ENCODE peak calls at places on chromosomes 11 and 22, in eight cellular contexts. Z is HCEC 1CT; E is stimulated activated CD4-positive, alpha-beta T cell treated with anti-CD3 and anti-CD28 coated beads, Interleukin-1b, Interleukin-23, amount 100 ng/mL, for 24 hours; K is endodermal cell; X is retinal pigment epithelial cell; C is NCI-H510A; Y is hepatic stellate cell; D is right lobe of liver. A is an unnamed sample.
A peak's percentile ranks its signal among the peaks of the same experiment; 100 is the strongest.

GRCh38 chr11:46983598-46983997 is 47.0 kb downstream of the CSTPP1 start:
- DNase-seq in D (no peak), E (no peak), Z (no peak), Y (no peak), X (no peak), K (peak; percentile 48), C (no peak), A (no peak)

GRCh38 chr11:126197277-126197939 is 14.0 kb downstream of the RPUSD4 start:
- DNase-seq in X (no peak), Y (no peak), Z (no peak), E (no peak), C (no peak), K (no peak), D (no peak), A (no peak)

GRCh38 chr11:36425593-36426206 is 84.4 kb downstream of the TRAF6 start:
- DNase-seq in X (no peak), D (no peak), Y (no peak), E (no peak), C (no peak), Z (no peak), K (no peak), A (no peak)

GRCh38 chr11:46492540-46492939 is 101.0 kb upstream of the CHRM4 start:
- DNase-seq in C (no peak), K (no peak), Y (no peak), D (no peak), X (no peak), Z (no peak), E (no peak), A (no peak)

GRCh38 chr11:102047305-102047924 is at the start of gene CFAP300:
- DNase-seq in Z (peak; percentile 70), C (peak; percentile 61), D (peak; percentile 61), K (peak; percentile 86), E (peak; percentile 52), X (peak; percentile 28), Y (peak; percentile 91), A (no peak)

GRCh38 chr11:73265278-73265810 is 6.8 kb upstream of the P2RY6 start:
- DNase-seq in E (no peak), D (no peak), C (no peak), K (no peak), Y (no peak), Z (no peak), X (no peak), A (no peak)

GRCh38 chr22:27996981-27997380 is 77.9 kb upstream of the PITPNB start:
- DNase-seq in Z (no peak), Y (no peak), E (no peak), C (no peak), K (no peak), X (no peak), D (peak; percentile 45), A (no peak)

GRCh38 chr11:693887-694562 is 997 bp downstream of the DEAF1 start:
- DNase-seq in C (peak; percentile 62), E (no peak), X (no peak), Y (no peak), K (no peak), D (no peak), Z (no peak), A (no peak)

GRCh38 chr22:27240298-27240885 is 561.2 kb downstream of the MN1 start:
- DNase-seq in K (no peak), Z (no peak), X (peak; percentile 64), E (no peak), D (no peak), Y (no peak), C (no peak), A (no peak)

A was measured in T-helper 22 cell.